ENCODE peak calls at places on chromosomes 6 and 20, in nine cellular contexts. W is H9; J is MM.1S; Y is uterus; D is testis; O is A549; P is CD8-positive, alpha-beta T cell; I is adrenal gland; T is GM10248. C is an unnamed sample.

GRCh38 chr6:122956376-122956775 is 39.7 kb upstream of the CLVS2 start:
- DNase-seq in T (no peak), J (no peak), D (no peak), O (peak), P (no peak), Y (no peak), I (no peak), W (peak), C (no peak)

GRCh38 chr6:44706011-44706410 is 318.5 kb downstream of the CDC5L start:
- DNase-seq in O (no peak), Y (no peak), W (no peak), I (no peak), D (no peak), P (no peak), T (no peak), J (no peak), C (peak)

GRCh38 chr20:39775110-39775509 is 813.0 kb downstream of the DHX35 start:
- DNase-seq in T (no peak), Y (peak), O (no peak), W (no peak), I (peak), P (no peak), D (peak), J (no peak), C (no peak)

GRCh38 chr20:49433387-49433786 is 49.1 kb downstream of the KCNB1 start:
- DNase-seq in T (no peak), Y (no peak), W (no peak), J (no peak), P (no peak), O (no peak), I (no peak), D (no peak), C (no peak)

GRCh38 chr6:56902551-56903464 is 52.1 kb upstream of the BEND6 start:
- DNase-seq in O (no peak), J (peak), T (peak), W (no peak), D (peak), P (no peak), Y (peak), I (no peak), C (no peak)

GRCh38 chr6:168249746-168250145 is 69.8 kb downstream of the DACT2 start:
- DNase-seq in W (no peak), T (no peak), O (no peak), J (no peak), D (no peak), Y (no peak), I (no peak), P (no peak), C (no peak)

GRCh38 chr20:56429496-56429895 is 17.4 kb downstream of the CASS4 start:
- DNase-seq in T (no peak), O (no peak), J (no peak), I (no peak), Y (no peak), P (no peak), D (no peak), W (no peak), C (no peak)

GRCh38 chr6:136401749-136402148 is 112.1 kb upstream of the BCLAF1 start:
- DNase-seq in D (no peak), I (no peak), J (no peak), P (no peak), Y (no peak), O (no peak), W (no peak), T (no peak), C (no peak)

GRCh38 chr6:37971263-37971662 is 151.7 kb downstream of the ZFAND3 start:
- DNase-seq in Y (no peak), P (no peak), D (no peak), W (no peak), I (no peak), O (no peak), J (no peak), T (no peak), C (no peak)

GRCh38 chr6:155782320-155782730 is 326.7 kb upstream of the NOX3 start:
- DNase-seq in W (no peak), Y (no peak), D (no peak), T (no peak), J (no peak), I (peak), O (peak), P (no peak), C (no peak)

GRCh38 chr6:73955800-73956199 is 259.8 kb downstream of the CD109 start:
- DNase-seq in P (no peak), O (no peak), I (no peak), D (no peak), W (no peak), J (no peak), T (no peak), Y (no peak), C (no peak)

GRCh38 chr6:122007366-122007765 is 392.1 kb upstream of the HSF2 start:
- DNase-seq in I (no peak), D (no peak), O (no peak), Y (no peak), W (no peak), J (no peak), P (no peak), T (no peak), C (no peak)

GRCh38 chr6:20213271-20213798 is 1.1 kb upstream of the MBOAT1 start:
- DNase-seq in I (no peak), D (no peak), W (no peak), T (no peak), J (no peak), P (no peak), Y (no peak), O (no peak), C (no peak)

GRCh38 chr6:410555-411395 is 19.2 kb downstream of the IRF4 start:
- DNase-seq in D (no peak), O (no peak), P (no peak), W (no peak), Y (no peak), I (no peak), T (no peak), J (no peak), C (no peak)

GRCh38 chr6:134165827-134166226 is 113.4 kb upstream of the SLC2A12 start:
- DNase-seq in Y (no peak), I (no peak), J (no peak), W (no peak), T (no peak), P (no peak), D (no peak), O (no peak), C (no peak)

GRCh38 chr20:51616060-51616459 is 73.5 kb upstream of the NFATC2 start:
- DNase-seq in W (no peak), I (no peak), P (no peak), T (no peak), O (no peak), Y (no peak), D (no peak), J (no peak), C (no peak)

GRCh38 chr20:62886709-62887058 is 25.1 kb upstream of the TCFL5 start:
- DNase-seq in P (no peak), W (no peak), T (no peak), I (no peak), D (no peak), Y (no peak), J (no peak), O (no peak), C (no peak)

GRCh38 chr6:131755597-131755996 is 44.8 kb upstream of the CTAGE9 start:
- DNase-seq in J (no peak), T (no peak), Y (no peak), P (no peak), D (no peak), I (no peak), W (no peak), O (no peak), C (no peak)

GRCh38 chr20:61251529-61252393 is at the start of gene CDH4:
- DNase-seq in T (no peak), P (no peak), J (no peak), I (no peak), W (peak), D (no peak), Y (no peak), O (peak), C (no peak)

GRCh38 chr20:61252601-61253263 is 671 bp downstream of the CDH4 start:
- DNase-seq in J (no peak), T (no peak), W (no peak), I (no peak), D (no peak), P (no peak), Y (no peak), O (peak), C (no peak)

GRCh38 chr20:61253640-61254511 is 1.8 kb downstream of the CDH4 start:
- DNase-seq in I (no peak), T (no peak), J (no peak), D (peak), P (no peak), W (peak), O (peak), Y (no peak), C (no peak)

GRCh38 chr20:61254881-61255589 is 3.0 kb downstream of the CDH4 start:
- DNase-seq in J (no peak), W (no peak), P (no peak), Y (no peak), D (no peak), I (no peak), O (no peak), T (no peak), C (no peak)

DNA sequence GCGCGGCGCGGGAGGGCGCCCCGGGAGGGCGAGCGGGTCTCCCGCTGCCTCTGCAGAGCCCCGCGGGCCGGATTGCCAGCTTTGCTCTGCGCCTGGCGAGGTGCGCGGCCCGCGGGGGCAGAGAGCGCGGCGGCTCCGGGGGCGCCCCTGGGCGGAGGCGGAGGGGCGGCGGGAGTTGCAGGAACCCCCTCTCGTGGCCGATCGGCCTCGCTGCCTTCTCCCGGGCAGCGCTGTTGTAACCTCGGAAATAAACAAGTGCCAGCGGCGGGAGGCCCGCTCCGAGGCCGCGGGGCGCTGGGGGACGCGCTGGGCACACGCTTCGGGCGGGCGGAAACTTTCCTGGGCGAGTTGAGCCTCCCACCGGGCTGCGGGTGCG is 1.2 kb downstream of the CDH4 start:
- DNase-seq in J (no peak), O (peak), D (no peak), W (peak), I (no peak), P (no peak), Y (no peak), T (no peak), C (no peak)
- TF ChIP-seq CTCF in J (no peak), O (no peak), D (no peak), W (peak), I (no peak), P (no peak), Y (no peak), T (no peak), C (no peak)

GRCh38 chr6:166653639-166653941 is 26.5 kb upstream of the RPS6KA2 start:
- DNase-seq in T (no peak), D (no peak), P (no peak), Y (no peak), W (no peak), I (no peak), J (no peak), O (no peak), C (no peak)
- TF ChIP-seq CTCF in T (no peak), D (no peak), P (no peak), Y (no peak), W (no peak), I (no peak), J (no peak), O (no peak), C (no peak)

GRCh38 chr20:59221881-59222238 is 58.2 kb downstream of the ZNF831 start:
- DNase-seq in J (no peak), Y (no peak), W (no peak), T (no peak), I (no peak), D (no peak), O (no peak), P (no peak), C (no peak)

GRCh38 chr20:59222982-59223610 is 59.5 kb downstream of the ZNF831 start:
- DNase-seq in O (peak), D (no peak), I (no peak), P (no peak), Y (no peak), J (no peak), T (no peak), W (no peak), C (no peak)

GRCh38 chr20:59222239-59222981 is 58.8 kb downstream of the ZNF831 start:
- DNase-seq in T (peak), W (peak), P (peak), I (peak), Y (peak), D (peak), J (peak), O (peak), C (no peak)

GRCh38 chr20:59220161-59220560 is 56.5 kb downstream of the ZNF831 start:
- DNase-seq in P (no peak), W (no peak), Y (no peak), O (no peak), I (no peak), J (no peak), D (no peak), T (no peak), C (no peak)

GRCh38 chr20:59221049-59221748 is 57.6 kb downstream of the ZNF831 start:
- DNase-seq in P (no peak), I (no peak), O (peak), T (no peak), Y (no peak), W (peak), D (peak), J (no peak), C (no peak)
- TF ChIP-seq CTCF in P (no peak), I (no peak), O (no peak), T (no peak), Y (no peak), W (no peak), D (no peak), J (no peak), C (no peak)

GRCh38 chr6:78513856-78514255 is 353.5 kb upstream of the IRAK1BP1 start:
- DNase-seq in T (peak), O (no peak), J (peak), Y (no peak), W (peak), P (no peak), I (no peak), D (no peak), C (no peak)

DNA sequence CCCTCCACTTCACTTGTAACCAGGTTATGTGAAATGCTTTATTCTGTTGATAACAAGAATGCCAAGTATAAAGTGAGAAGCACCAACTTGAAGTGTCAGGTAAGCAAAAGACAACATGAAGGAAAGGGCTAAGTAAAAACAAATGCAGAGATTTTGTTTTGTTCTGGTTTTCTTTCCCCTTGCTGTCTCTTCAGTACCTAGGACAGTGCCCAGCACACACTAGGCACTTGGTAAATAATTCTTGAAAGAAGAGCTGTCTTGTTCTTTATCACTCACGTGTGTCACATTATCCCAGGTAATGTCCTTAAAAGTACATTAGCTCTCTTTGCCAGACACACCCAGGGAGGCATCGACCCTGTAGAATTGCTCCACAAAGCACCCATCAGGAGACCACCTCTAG is 350.0 kb upstream of the IRAK1BP1 start:
- DNase-seq in W (no peak), P (no peak), I (no peak), J (no peak), Y (no peak), O (no peak), D (no peak), T (no peak), C (no peak)
- TF ChIP-seq CTCF in W (no peak), P (no peak), I (no peak), J (no peak), Y (no peak), O (no peak), D (no peak), T (no peak), C (no peak)

GRCh38 chr6:14212632-14213031 is 95.1 kb downstream of the CD83 start:
- DNase-seq in Y (no peak), O (no peak), W (no peak), P (no peak), D (no peak), I (no peak), J (no peak), T (no peak), C (no peak)

GRCh38 chr6:14212020-14212419 is 94.4 kb downstream of the CD83 start:
- DNase-seq in I (no peak), P (no peak), W (peak), D (no peak), J (no peak), T (no peak), O (no peak), Y (no peak), C (no peak)

GRCh38 chr6:14221564-14222297 is 104.2 kb downstream of the CD83 start:
- DNase-seq in J (no peak), D (no peak), Y (no peak), I (no peak), T (no peak), P (no peak), O (no peak), W (no peak), C (no peak)

GRCh38 chr6:14217728-14218637 is 100.4 kb downstream of the CD83 start:
- DNase-seq in O (no peak), W (no peak), P (no peak), D (no peak), T (no peak), J (no peak), I (no peak), Y (no peak), C (no peak)

DNA sequence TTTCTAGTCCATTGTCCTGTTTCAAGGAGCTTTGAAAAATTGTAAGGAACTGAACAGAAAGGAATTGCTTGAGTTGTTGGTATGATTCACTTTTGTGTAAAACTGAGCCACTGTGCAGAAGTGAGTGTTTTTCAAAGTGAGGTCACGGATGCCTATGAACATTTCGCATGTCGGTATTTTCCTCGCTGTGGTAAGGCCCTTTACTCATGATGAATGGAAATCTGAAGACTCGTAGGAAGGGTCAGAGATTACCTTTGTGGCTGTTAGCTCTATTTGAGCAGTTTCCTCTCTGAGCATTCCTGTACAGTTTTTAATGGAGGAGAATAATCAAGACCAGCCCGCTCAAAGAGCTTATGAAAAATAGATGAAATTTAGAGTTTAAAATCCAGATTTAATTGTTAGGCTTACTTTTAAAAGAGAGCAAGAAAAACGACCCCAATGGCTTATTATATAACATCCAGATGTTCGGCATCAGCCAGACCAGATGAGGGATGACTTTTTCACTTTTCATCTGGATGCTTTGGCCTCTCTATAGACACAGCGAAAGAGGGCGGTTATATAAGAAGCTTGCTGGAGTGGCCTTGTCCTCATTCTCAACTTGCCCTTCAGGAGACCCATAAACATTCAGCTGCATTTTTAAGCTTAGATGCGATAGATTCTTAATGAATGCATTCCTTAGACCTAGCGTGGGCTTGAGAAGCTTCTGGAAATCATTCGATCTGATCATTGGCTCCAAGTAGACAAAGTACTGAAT is 99.5 kb downstream of the CD83 start:
- DNase-seq in I (no peak), Y (no peak), T (no peak), W (no peak), O (no peak), P (no peak), D (no peak), J (no peak), C (no peak)
- TF ChIP-seq CTCF in I (no peak), Y (no peak), T (no peak), W (no peak), O (no peak), P (no peak), D (no peak), J (no peak), C (no peak)

DNA sequence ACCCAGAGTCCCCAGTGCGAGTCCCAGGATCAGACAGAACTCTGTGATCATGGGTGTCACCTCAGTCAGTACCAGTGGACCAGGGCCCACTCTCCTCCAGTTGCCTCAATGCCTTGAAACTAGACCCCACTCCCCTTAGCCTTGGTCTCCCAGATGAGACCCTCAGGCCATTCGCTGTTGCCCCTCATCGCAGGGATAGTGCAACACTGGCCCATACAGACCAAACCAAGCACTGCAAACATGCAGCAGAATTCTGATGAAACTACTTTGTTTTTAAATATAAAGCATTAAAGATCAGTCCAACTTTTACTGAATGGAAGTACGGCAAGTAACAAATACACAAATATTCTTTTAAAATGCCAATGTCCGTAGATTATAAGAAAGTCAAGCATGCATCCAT is 101.2 kb upstream of the NT5E start:
- DNase-seq in O (no peak), Y (no peak), J (no peak), D (no peak), W (no peak), T (no peak), P (no peak), I (no peak), C (no peak)
- TF ChIP-seq CTCF in O (no peak), Y (no peak), J (no peak), D (no peak), W (no peak), T (peak), P (no peak), I (no peak), C (no peak)

GRCh38 chr6:17967668-17968067 is 19.8 kb downstream of the KIF13A start:
- DNase-seq in P (no peak), T (no peak), Y (no peak), J (no peak), D (no peak), I (no peak), O (no peak), W (no peak), C (no peak)

GRCh38 chr6:17968876-17969275 is 18.6 kb downstream of the KIF13A start:
- DNase-seq in D (no peak), O (no peak), I (no peak), T (no peak), W (no peak), Y (no peak), P (no peak), J (no peak), C (no peak)

GRCh38 chr6:17965397-17965796 is 22.0 kb downstream of the KIF13A start:
- DNase-seq in Y (no peak), O (no peak), D (no peak), W (no peak), J (no peak), T (no peak), P (no peak), I (no peak), C (no peak)

GRCh38 chr6:17966451-17966850 is 21.0 kb downstream of the KIF13A start:
- DNase-seq in I (no peak), D (no peak), W (no peak), J (no peak), P (no peak), Y (no peak), T (no peak), O (no peak), C (no peak)

DNA sequence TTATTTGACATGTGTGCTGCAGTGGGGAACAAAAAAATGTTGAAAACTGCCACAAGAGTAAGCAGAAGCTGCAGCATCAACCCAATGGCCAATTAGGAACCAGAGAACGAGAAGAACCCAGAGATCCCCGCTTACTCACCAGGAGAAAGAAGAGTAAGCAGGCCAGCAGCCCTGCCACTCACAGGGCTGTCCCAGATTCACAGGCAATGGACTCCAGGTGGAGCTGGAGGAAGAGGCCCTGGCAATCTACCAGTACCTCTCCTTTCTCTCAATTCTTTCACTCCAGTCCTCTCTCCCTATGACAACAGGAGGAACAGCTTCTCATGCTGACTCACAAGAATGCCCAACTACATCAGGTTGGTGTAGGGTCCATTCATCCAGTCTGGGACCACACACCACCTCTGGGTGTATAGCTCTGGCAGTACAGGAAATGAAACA is 19.3 kb downstream of the KIF13A start:
- DNase-seq in W (no peak), O (no peak), J (no peak), T (no peak), I (no peak), P (no peak), D (no peak), Y (no peak), C (no peak)
- TF ChIP-seq CTCF in W (no peak), O (no peak), J (no peak), T (no peak), I (no peak), P (no peak), D (no peak), Y (no peak), C (no peak)

GRCh38 chr6:32947552-32948465 is 5.1 kb downstream of the HLA-DMA start:
- DNase-seq in J (peak), I (peak), O (peak), W (peak), Y (no peak), T (no peak), D (peak), P (peak), C (no peak)
- TF ChIP-seq CTCF in J (peak), I (peak), O (peak), W (peak), Y (peak), T (peak), D (peak), P (peak), C (no peak)